ENCODE peak calls at places on chromosomes 7 and 10, in five cellular contexts. H is breast epithelium, O is HepG2, I is sigmoid colon, B is prostate gland. U is an unnamed sample.

GRCh38 chr10:97333351-97333600 is 1.3 kb downstream of the FRAT2 start:
- DNase-seq in O (no peak), I (no peak), B (no peak), H (no peak), U (no peak)

GRCh38 chr10:47357911-47358310 is 9.7 kb downstream of the RBP3 start:
- DNase-seq in H (no peak), I (no peak), O (no peak), B (no peak), U (peak; percentile 29)

GRCh38 chr10:43417950-43418768 is 9.2 kb upstream of the HNRNPF start:
- DNase-seq in B (no peak), I (no peak), H (no peak), O (peak; percentile 92), U (no peak)

GRCh38 chr10:55410415-55410885 is 609.4 kb upstream of the PCDH15 start:
- DNase-seq in I (no peak), O (no peak), H (peak; percentile 34), B (peak; percentile 6), U (no peak)

GRCh38 chr7:127346575-127347256 is 45.8 kb downstream of the ZNF800 start:
- DNase-seq in I (no peak), B (no peak), H (no peak), O (no peak), U (no peak)

GRCh38 chr10:98815039-98815660 is 368.4 kb upstream of the HPS1 start:
- DNase-seq in I (no peak), O (no peak), H (no peak), B (no peak), U (no peak)

GRCh38 chr10:120813085-120813484 is 38.1 kb upstream of the WDR11 start:
- DNase-seq in B (no peak), O (no peak), I (no peak), H (no peak), U (no peak)

GRCh38 chr7:77565917-77566316 is 28.8 kb downstream of the PTPN12 start:
- DNase-seq in B (no peak), H (no peak), I (no peak), O (no peak), U (no peak)

GRCh38 chr10:34641147-34641912 is 173.8 kb downstream of the PARD3 start:
- DNase-seq in I (no peak), O (no peak), H (no peak), B (no peak), U (no peak)

GRCh38 chr7:36205844-36206243 is 52.8 kb downstream of the EEPD1 start:
- DNase-seq in O (no peak), B (no peak), H (no peak), I (peak; percentile 34), U (no peak)

GRCh38 chr10:92572362-92573090 is 1.4 kb downstream of the IDE start:
- DNase-seq in B (no peak), H (no peak), O (no peak), I (no peak), U (no peak)

GRCh38 chr10:47332371-47332770 is 10.1 kb downstream of the GDF2 start:
- DNase-seq in O (no peak), H (no peak), B (no peak), I (no peak), U (peak; percentile 52)

GRCh38 chr10:98380493-98381339 is 34.3 kb downstream of the PYROXD2 start:
- DNase-seq in H (no peak), O (no peak), B (no peak), I (no peak), U (no peak)

GRCh38 chr10:97889461-97890265 is 40.0 kb downstream of the GOLGA7B start:
- DNase-seq in O (no peak), I (no peak), H (no peak), B (no peak), U (no peak)

GRCh38 chr10:62082729-62083412 is 181.4 kb downstream of the ARID5B start:
- DNase-seq in H (no peak), I (no peak), O (peak; percentile 56), B (no peak), U (no peak)

GRCh38 chr10:117217196-117217761 is 20.0 kb downstream of the KCNK18 start:
- DNase-seq in I (peak; percentile 55), H (no peak), B (no peak), O (no peak), U (peak; percentile 62)

GRCh38 chr10:104252349-104252748 is 2.3 kb upstream of the GSTO1 start:
- DNase-seq in H (no peak), I (no peak), O (no peak), B (no peak), U (no peak)

GRCh38 chr10:88901610-88902327 is 21.7 kb downstream of the STAMBPL1 start:
- DNase-seq in H (no peak), I (no peak), B (no peak), O (no peak), U (no peak)

DNA sequence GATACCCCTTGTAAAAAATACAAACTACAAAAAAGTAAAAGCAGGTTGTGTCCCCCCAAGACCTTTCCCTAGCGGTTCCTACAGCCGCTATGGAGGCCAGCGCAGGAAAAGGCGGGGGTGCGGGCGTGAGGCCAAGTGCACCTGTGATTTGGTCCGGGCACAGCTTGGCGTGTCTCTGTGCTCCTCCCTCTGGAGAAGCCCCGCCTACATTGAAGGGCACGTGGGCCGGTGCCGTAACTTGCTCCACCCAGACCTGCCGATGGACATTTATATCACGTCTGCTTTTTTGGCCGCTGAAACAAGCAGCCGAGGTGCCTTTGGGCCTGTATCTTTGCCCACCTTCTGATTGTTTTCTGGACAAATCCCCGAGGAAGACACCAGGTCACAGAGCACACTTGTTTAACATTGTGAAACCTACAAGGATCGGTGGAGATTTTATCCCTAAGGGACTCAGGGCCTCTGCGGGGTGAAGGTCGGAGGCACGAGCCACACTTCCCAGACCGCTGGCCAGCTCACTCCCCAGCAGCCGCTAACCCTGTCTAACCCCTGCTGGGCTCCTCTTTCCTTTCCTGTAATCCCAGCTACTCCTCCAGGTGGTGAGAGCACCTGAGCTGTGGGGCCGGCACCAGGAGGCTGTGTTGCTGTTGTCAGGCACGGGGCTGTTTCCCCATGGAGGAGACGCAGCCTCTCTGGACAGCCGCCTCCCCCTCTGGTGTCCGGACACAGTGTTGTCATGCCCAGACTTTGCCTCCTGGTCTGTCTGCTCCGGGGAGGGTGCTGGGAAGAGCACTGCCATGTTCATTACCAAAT is 18.8 kb upstream of the INPP5A start:
- DNase-seq in B (peak; percentile 32), I (no peak), O (peak; percentile 79), H (peak; percentile 78), U (no peak)
- TF ChIP-seq POLR2A in B (no peak), I (peak; percentile 13), O (no peak), H (no peak), U (no peak)

GRCh38 chr7:2541291-2542010 is 13.9 kb downstream of the BRAT1 start:
- DNase-seq in I (peak; percentile 60), O (no peak), H (no peak), B (no peak), U (no peak)
- TF ChIP-seq POLR2A in I (no peak), O (no peak), H (no peak), B (no peak), U (no peak)

GRCh38 chr7:96772295-96772694 is 62.6 kb upstream of the SEM1 start:
- DNase-seq in H (no peak), I (no peak), B (no peak), O (no peak), U (no peak)

GRCh38 chr7:96781919-96782318 is 72.3 kb upstream of the SEM1 start:
- DNase-seq in B (no peak), O (no peak), I (no peak), H (no peak), U (no peak)

GRCh38 chr7:96773483-96773882 is 63.8 kb upstream of the SEM1 start:
- DNase-seq in B (no peak), H (no peak), I (no peak), O (no peak), U (no peak)

GRCh38 chr7:96775046-96775445 is 65.4 kb upstream of the SEM1 start:
- DNase-seq in B (no peak), O (no peak), I (no peak), H (no peak), U (no peak)

GRCh38 chr7:96778263-96778662 is 68.6 kb upstream of the SEM1 start:
- DNase-seq in I (no peak), H (no peak), B (no peak), O (peak; percentile 38), U (no peak)
- TF ChIP-seq POLR2A in I (no peak), H (no peak), B (no peak), O (no peak), U (no peak)

GRCh38 chr7:4738711-4739527 is 36.5 kb upstream of the AP5Z1 start:
- DNase-seq in H (no peak), B (no peak), O (peak; percentile 77), I (peak; percentile 81), U (no peak)
- TF ChIP-seq POLR2A in H (no peak), B (no peak), O (no peak), I (no peak), U (no peak)

DNA sequence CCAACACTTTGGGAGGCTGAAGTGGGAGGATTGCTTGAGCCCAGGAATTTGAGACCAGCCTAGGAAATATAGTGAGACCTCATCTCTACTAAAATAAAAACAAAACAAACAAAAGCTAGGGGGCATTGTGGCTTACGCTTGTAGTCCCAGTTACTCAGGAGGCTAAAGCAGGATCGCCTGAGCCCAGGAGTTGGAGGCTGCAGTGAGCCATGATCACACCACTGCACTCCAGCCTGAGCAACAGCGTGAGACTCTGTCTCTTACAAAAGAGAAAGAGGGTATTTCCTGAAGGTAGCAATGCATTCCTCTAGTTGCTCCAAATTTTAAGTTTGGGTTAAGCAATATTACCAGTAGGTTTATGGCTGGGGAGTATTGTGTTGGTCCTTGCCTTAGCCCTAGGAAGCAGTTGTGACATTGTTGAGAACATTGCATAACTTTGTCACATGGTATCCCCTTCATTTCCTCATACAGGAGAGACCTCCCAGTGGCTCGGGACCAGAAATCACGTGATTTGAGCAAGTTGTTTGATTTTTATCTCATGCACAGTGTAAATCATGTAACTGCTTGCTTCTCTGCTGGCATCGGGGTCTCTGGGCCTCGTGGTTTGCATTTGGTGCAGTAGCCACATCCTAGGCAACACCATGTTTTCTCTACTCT is 23.3 kb upstream of the SMARCD3 start:
- DNase-seq in O (peak; percentile 53), I (peak; percentile 91), H (peak; percentile 85), B (peak; percentile 89), U (no peak)
- TF ChIP-seq POLR2A in O (no peak), I (no peak), H (no peak), B (peak; percentile 13), U (no peak)

GRCh38 chr10:23191764-23192395 is at the start of gene PTF1A:
- DNase-seq in I (no peak), O (no peak), H (no peak), B (no peak), U (no peak)
- TF ChIP-seq POLR2A in I (no peak), O (no peak), H (no peak), B (no peak), U (no peak)